ENCODE peak calls at places on chromosomes 7 and 10, in six cellular contexts. U is PC-9, Q is left ventricle myocardium inferior, A is cardiac muscle cell, V is A549, M is heart left ventricle. D is an unnamed sample.
A peak's percentile ranks its signal among the peaks of the same experiment; 100 is the strongest.

GRCh38 chr7:29196191-29196590 is 1.6 kb downstream of the CHN2 start:
- DNase-seq in U (no peak), Q (no peak), A (no peak), V (no peak), M (no peak), D (no peak)

GRCh38 chr7:135597181-135597925 is 39.6 kb downstream of the NUP205 start:
- DNase-seq in U (no peak), Q (no peak), A (no peak), V (no peak), M (no peak), D (no peak)

GRCh38 chr10:34172936-34173533 is 642.1 kb downstream of the PARD3 start:
- DNase-seq in U (no peak), Q (no peak), A (no peak), V (no peak), M (no peak), D (no peak)

GRCh38 chr10:227014-227413 is 91.8 kb downstream of the ZMYND11 start:
- DNase-seq in U (no peak), Q (no peak), A (no peak), V (no peak), M (no peak), D (no peak)

GRCh38 chr10:37741831-37742230 is 115.6 kb downstream of the ZNF248 start:
- DNase-seq in U (no peak), Q (no peak), A (no peak), V (no peak), M (no peak), D (no peak)

GRCh38 chr7:9083837-9084236 is 650.4 kb downstream of the NXPH1 start:
- DNase-seq in U (no peak), Q (no peak), A (peak; percentile 16), V (no peak), M (no peak), D (peak; percentile 77)

GRCh38 chr7:131653418-131654248 is 97.2 kb upstream of the PODXL start:
- DNase-seq in U (no peak), Q (no peak), A (no peak), V (peak; percentile 47), M (no peak), D (no peak)

GRCh38 chr10:119316729-119317097 is 109.3 kb downstream of the GRK5 start:
- DNase-seq in U (peak; percentile 83), Q (no peak), A (no peak), V (peak; percentile 94), M (no peak), D (peak; percentile 55)

GRCh38 chr10:71816421-71816851 is 34.6 kb downstream of the PSAP start:
- DNase-seq in U (no peak), Q (no peak), A (no peak), V (no peak), M (no peak), D (no peak)

GRCh38 chr10:1420663-1421362 is 316.5 kb downstream of the ADARB2 start:
- DNase-seq in U (no peak), Q (no peak), A (peak; percentile 82), V (peak; percentile 60), M (no peak), D (peak; percentile 46)

GRCh38 chr10:114095676-114096331 is 52.1 kb downstream of the ADRB1 start:
- DNase-seq in U (no peak), Q (no peak), A (no peak), V (no peak), M (no peak), D (no peak)

GRCh38 chr7:152968003-152968402 is 208.5 kb downstream of the ACTR3B start:
- DNase-seq in U (no peak), Q (no peak), A (peak; percentile 9), V (no peak), M (no peak), D (no peak)

GRCh38 chr10:12631787-12632562 is 282.6 kb downstream of the CAMK1D start:
- DNase-seq in U (no peak), Q (no peak), A (no peak), V (peak; percentile 90), M (no peak), D (no peak)
- H3K9me3 ChIP-seq in U (no peaks in the 10 kb centered on the region), Q (peaks cover 7% of the 10 kb centered on the region), A (no peaks in the 10 kb centered on the region), V (no peaks in the 10 kb centered on the region), M (no peaks in the 10 kb centered on the region), D (no peaks in the 10 kb centered on the region)

GRCh38 chr7:76234931-76235441 is 33.3 kb downstream of the SRRM3 start:
- DNase-seq in U (no peak), Q (peak; percentile 51), A (peak; percentile 90), V (peak; percentile 87), M (peak; percentile 40), D (peak; percentile 98)
- H3K4me3 ChIP-seq in U (no peak overlapping the region), Q (peak overlapping the region; percentile 46), A (peak overlapping the region; percentile 16), V (peak overlapping the region; percentile 27), M (peak overlapping the region; percentile 12), D (peak overlapping the region; percentile 38)

GRCh38 chr10:111811515-111811914 is 372.1 kb downstream of the GPAM start:
- DNase-seq in U (no peak), Q (no peak), A (no peak), V (no peak), M (no peak), D (no peak)
- TF ChIP-seq CTCF in U (no peak), Q (no peak), A (no peak), V (no peak), M (no peak), D (no peak)

DNA sequence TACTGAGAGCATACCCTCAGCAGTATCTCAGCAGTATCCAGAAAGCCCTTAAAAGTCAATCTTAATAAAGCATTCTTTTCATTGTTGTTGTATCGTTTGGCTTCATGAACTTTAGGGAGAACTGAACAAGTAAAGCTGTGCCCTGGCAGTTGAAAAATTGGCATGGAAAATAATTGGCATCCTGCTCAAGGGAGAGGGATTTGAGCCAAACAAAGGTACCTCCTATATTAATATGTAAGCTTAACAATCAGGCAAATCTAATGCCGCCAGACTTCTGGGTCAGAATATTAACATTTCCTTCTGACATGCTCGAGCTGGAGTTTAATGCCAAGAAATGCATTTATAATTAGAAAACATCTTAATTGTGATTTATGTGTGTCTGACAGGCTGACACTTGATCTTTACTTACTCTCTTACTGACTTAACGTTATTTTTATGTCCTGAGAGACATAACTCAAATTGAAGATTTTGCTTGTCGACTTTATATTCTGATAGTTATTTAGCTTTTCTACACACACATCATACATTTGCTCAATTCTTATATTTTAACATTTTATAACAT is 42.1 kb upstream of the PCDH15 start:
- DNase-seq in U (no peak), Q (no peak), A (no peak), V (no peak), M (no peak), D (no peak)
- H3K9me3 ChIP-seq in U (no peaks in the 10 kb centered on the region), Q (peaks cover 19% of the 10 kb centered on the region), A (no peaks in the 10 kb centered on the region), V (no peaks in the 10 kb centered on the region), M (no peaks in the 10 kb centered on the region), D (no peaks in the 10 kb centered on the region)

GRCh38 chr7:37832194-37832593 is 16.2 kb upstream of the NME8 start:
- DNase-seq in U (no peak), Q (peak; percentile 74), A (no peak), V (peak; percentile 72), M (peak; percentile 76), D (no peak)

GRCh38 chr7:37831214-37831613 is 17.2 kb upstream of the NME8 start:
- DNase-seq in U (no peak), Q (no peak), A (no peak), V (no peak), M (no peak), D (no peak)

GRCh38 chr7:37833818-37834146 is 14.6 kb upstream of the NME8 start:
- DNase-seq in U (no peak), Q (no peak), A (no peak), V (no peak), M (no peak), D (no peak)

GRCh38 chr7:37833107-37833817 is 15.1 kb upstream of the NME8 start:
- DNase-seq in U (peak; percentile 40), Q (no peak), A (peak; percentile 71), V (peak; percentile 73), M (peak; percentile 26), D (peak; percentile 38)
- H3K4me3 ChIP-seq in U (no peak overlapping the region), Q (peak overlapping the region; percentile 57), A (no peak overlapping the region), V (peak overlapping the region; percentile 31), M (peak overlapping the region; percentile 29), D (peak overlapping the region; percentile 62)

GRCh38 chr10:73253226-73253557 is 748 bp upstream of the MRPS16 start:
- DNase-seq in U (peak; percentile 44), Q (no peak), A (no peak), V (peak; percentile 42), M (no peak), D (no peak)
- TF ChIP-seq CTCF in U (peak; percentile 2), Q (no peak), A (no peak), V (no peak), M (no peak), D (peak; percentile 4)

GRCh38 chr7:35657125-35657524 is 37.8 kb downstream of the HERPUD2 start:
- DNase-seq in U (no peak), Q (no peak), A (no peak), V (no peak), M (no peak), D (no peak)
- H3K9me3 ChIP-seq in U (peaks cover 9% of the 10 kb centered on the region), Q (peaks cover 25% of the 10 kb centered on the region), A (no peaks in the 10 kb centered on the region), V (no peaks in the 10 kb centered on the region), M (peaks cover 5% of the 10 kb centered on the region), D (no peaks in the 10 kb centered on the region)

GRCh38 chr10:17214991-17215781 is 12.9 kb upstream of the VIM start:
- DNase-seq in U (no peak), Q (no peak), A (no peak), V (peak; percentile 75), M (no peak), D (no peak)

GRCh38 chr10:17216901-17217395 is 11.1 kb upstream of the VIM start:
- DNase-seq in U (no peak), Q (no peak), A (no peak), V (no peak), M (no peak), D (no peak)

GRCh38 chr10:17217661-17218306 is 10.3 kb upstream of the VIM start:
- DNase-seq in U (no peak), Q (no peak), A (no peak), V (no peak), M (no peak), D (no peak)

GRCh38 chr10:17215782-17216122 is 12.3 kb upstream of the VIM start:
- DNase-seq in U (no peak), Q (no peak), A (no peak), V (no peak), M (no peak), D (no peak)

GRCh38 chr10:17216217-17216900 is 11.7 kb upstream of the VIM start:
- DNase-seq in U (peak; percentile 95), Q (no peak), A (no peak), V (peak; percentile 88), M (no peak), D (no peak)
- H3K4me3 ChIP-seq in U (no peak overlapping the region), Q (no peak overlapping the region), A (no peak overlapping the region), V (no peak overlapping the region), M (no peak overlapping the region), D (no peak overlapping the region)

GRCh38 chr10:75111367-75111905 is at the start of gene SAMD8:
- DNase-seq in U (peak; percentile 94), Q (peak; percentile 97), A (peak; percentile 95), V (peak; percentile 98), M (peak; percentile 95), D (peak; percentile 97)
- TF ChIP-seq CTCF in U (peak; percentile 43), Q (peak; percentile 55), A (peak; percentile 8), V (no peak), M (peak; percentile 64), D (no peak)

D was measured in WERI-Rb-1.